ENCODE peak calls at places on chromosomes 3 and 15, in five cellular contexts. B, P, N, K and H are unnamed samples.

GRCh38 chr3:64341355-64341754 is 116.1 kb upstream of the PRICKLE2 start:
- DNase-seq in N (no peak), K (no peak), B (no peak), P (no peak), H (peak)

GRCh38 chr3:129020691-129021090 is 19.6 kb downstream of the EFCC1 start:
- DNase-seq in K (no peak), N (no peak), B (no peak), P (no peak), H (no peak)

GRCh38 chr3:100891033-100891432 is 102.2 kb downstream of the ABI3BP start:
- DNase-seq in K (no peak), N (no peak), P (no peak), B (no peak), H (no peak)

GRCh38 chr3:42908675-42909074 is 2.7 kb downstream of the ZNF662 start:
- DNase-seq in B (no peak), N (no peak), K (no peak), P (no peak), H (no peak)

GRCh38 chr3:33954956-33955355 is 156.5 kb downstream of the PDCD6IP start:
- DNase-seq in B (no peak), K (no peak), P (no peak), N (no peak), H (no peak)

GRCh38 chr15:70512772-70513362 is 250.5 kb downstream of the UACA start:
- DNase-seq in B (no peak), K (peak), P (no peak), N (no peak), H (no peak)

GRCh38 chr15:26200427-26200826 is 337.3 kb upstream of the ATP10A start:
- DNase-seq in P (no peak), N (no peak), B (no peak), K (no peak), H (no peak)

GRCh38 chr15:88535100-88535499 is 11.4 kb downstream of the DET1 start:
- DNase-seq in N (no peak), B (no peak), K (no peak), P (no peak), H (no peak)

GRCh38 chr3:67000006-67000405 is 1.9 kb downstream of the KBTBD8 start:
- DNase-seq in B (no peak), P (no peak), K (no peak), N (no peak), H (no peak)

GRCh38 chr3:31227152-31227581 is 305.6 kb upstream of the STT3B start:
- DNase-seq in K (no peak), N (no peak), B (no peak), P (no peak), H (no peak)

GRCh38 chr3:187799942-187800637 is 54.8 kb upstream of the BCL6 start:
- DNase-seq in K (no peak), N (no peak), P (no peak), B (no peak), H (no peak)

GRCh38 chr3:81695302-81695701 is 66.1 kb downstream of the GBE1 start:
- DNase-seq in P (no peak), B (no peak), K (no peak), N (no peak), H (no peak)

GRCh38 chr15:64681424-64682024 is 93.9 kb downstream of the RBPMS2 start:
- DNase-seq in B (no peak), K (peak), N (peak), P (no peak), H (no peak)

GRCh38 chr3:160401301-160402095 is 2.0 kb downstream of the SMC4 start:
- DNase-seq in K (no peak), B (no peak), N (no peak), P (no peak), H (peak)

GRCh38 chr15:70252056-70252935 is 154.6 kb upstream of the TLE3 start:
- DNase-seq in N (peak), K (no peak), P (no peak), B (no peak), H (no peak)

GRCh38 chr3:126858887-126859286 is 124.0 kb upstream of the PLXNA1 start:
- DNase-seq in K (peak), N (no peak), B (no peak), P (peak), H (no peak)

GRCh38 chr3:6785726-6786125 is 75.2 kb upstream of the GRM7 start:
- DNase-seq in K (no peak), B (no peak), N (no peak), P (no peak), H (no peak)

GRCh38 chr15:98292442-98293240 is 332.1 kb downstream of the ARRDC4 start:
- DNase-seq in K (peak), P (no peak), N (no peak), B (peak), H (no peak)

GRCh38 chr15:100771745-100772144 is 107.9 kb upstream of the ALDH1A3 start:
- DNase-seq in N (peak), B (no peak), K (no peak), P (peak), H (no peak)

GRCh38 chr15:62115847-62116246 is 49.1 kb downstream of the C2CD4A start:
- DNase-seq in P (no peak), N (no peak), K (no peak), B (no peak), H (no peak)

GRCh38 chr3:123423806-123424205 is 25.1 kb downstream of the ADCY5 start:
- DNase-seq in B (no peak), P (no peak), N (no peak), K (no peak), H (no peak)

GRCh38 chr15:82999905-83000671 is 11.4 kb downstream of the C15orf40 start:
- DNase-seq in K (peak), P (no peak), B (no peak), N (no peak), H (no peak)

GRCh38 chr15:77025941-77026411 is 31.1 kb downstream of the PSTPIP1 start:
- DNase-seq in B (no peak), N (peak), K (no peak), P (peak), H (peak)

GRCh38 chr3:41749988-41750387 is 211.9 kb downstream of the ULK4 start:
- DNase-seq in N (no peak), K (no peak), P (no peak), B (no peak), H (no peak)

GRCh38 chr3:38837358-38837757 is 21.3 kb upstream of the SCN10A start:
- DNase-seq in B (no peak), P (no peak), N (no peak), K (no peak), H (no peak)

GRCh38 chr3:107699682-107700081 is 176.9 kb downstream of the BBX start:
- DNase-seq in P (no peak), N (no peak), K (no peak), B (no peak), H (no peak)

GRCh38 chr3:54087581-54088410 is 34.6 kb upstream of the CACNA2D3 start:
- DNase-seq in N (no peak), K (no peak), P (no peak), B (no peak), H (no peak)

GRCh38 chr3:18743761-18744160 is 318.6 kb upstream of the SATB1 start:
- DNase-seq in B (no peak), K (no peak), N (no peak), P (no peak), H (no peak)

GRCh38 chr3:169965562-169965961 is 1.0 kb upstream of the SEC62 start:
- DNase-seq in N (no peak), B (no peak), P (no peak), K (no peak), H (no peak)

GRCh38 chr3:65291448-65292091 is 603.8 kb upstream of the ADAMTS9 start:
- DNase-seq in N (no peak), B (no peak), K (no peak), P (no peak), H (no peak)

GRCh38 chr3:14598143-14598569 is 53.4 kb upstream of the CCDC174 start:
- DNase-seq in P (no peak), K (peak), N (no peak), B (no peak), H (no peak)

GRCh38 chr15:52689562-52689961 is 10.4 kb upstream of the ATOSA start:
- DNase-seq in K (no peak), B (no peak), P (no peak), N (no peak), H (no peak)

GRCh38 chr15:52180196-52180835 is 10.9 kb downstream of the GNB5 start:
- DNase-seq in P (no peak), N (peak), K (no peak), B (no peak), H (no peak)

GRCh38 chr3:23344886-23345285 is 141.8 kb downstream of the UBE2E2 start:
- DNase-seq in B (no peak), K (no peak), P (no peak), N (no peak), H (no peak)

GRCh38 chr3:156433138-156433537 is 121.8 kb downstream of the SSR3 start:
- DNase-seq in P (no peak), N (no peak), K (no peak), B (no peak), H (no peak)

GRCh38 chr3:47571391-47572165 is 7.1 kb downstream of the CSPG5 start:
- DNase-seq in P (no peak), K (no peak), B (no peak), N (no peak), H (no peak)

GRCh38 chr3:126488205-126488604 is 12.5 kb upstream of the ZXDC start:
- DNase-seq in K (no peak), B (no peak), N (no peak), P (no peak), H (peak)

GRCh38 chr15:86089422-86089821 is 9.8 kb downstream of the AGBL1 start:
- DNase-seq in N (no peak), K (no peak), B (no peak), P (no peak), H (no peak)

DNA sequence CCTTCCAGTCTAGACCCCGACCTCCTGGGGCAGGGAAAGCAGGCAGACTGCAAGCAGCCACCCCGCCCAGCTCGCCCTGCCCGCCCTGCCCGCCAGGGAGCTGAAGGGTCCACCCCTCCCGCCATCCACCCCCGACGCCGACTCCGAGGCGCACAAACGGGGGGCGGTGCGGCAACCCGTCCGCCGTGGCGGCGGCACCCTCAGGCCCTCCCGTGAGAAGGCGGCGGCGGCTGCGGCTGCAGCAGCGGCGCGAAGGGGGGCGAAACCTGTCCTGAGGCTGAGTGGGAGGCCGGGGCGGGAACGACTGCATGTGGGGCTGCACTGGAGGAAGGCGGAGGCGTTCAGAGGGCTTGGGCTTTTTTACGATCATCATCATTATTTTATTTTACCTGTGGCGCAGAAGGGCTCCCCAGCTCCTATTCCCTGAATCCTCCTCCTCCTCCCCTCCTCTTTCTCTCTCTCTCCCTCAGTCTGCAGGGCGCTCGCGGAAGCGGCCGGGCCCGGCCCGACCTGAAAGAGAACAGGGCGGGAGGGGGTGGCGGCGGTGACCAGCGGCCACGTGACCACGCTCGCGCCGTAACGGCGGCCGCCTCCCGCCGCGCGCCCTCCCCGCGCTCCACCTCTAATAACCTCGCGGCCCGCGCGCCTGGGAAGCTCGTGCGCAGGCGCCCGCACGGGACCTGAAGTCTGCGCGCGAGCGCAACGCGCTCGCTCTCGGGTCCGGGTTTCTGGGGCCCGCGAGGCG is at the start of gene TBC1D5:
- DNase-seq in P (peak), K (peak), N (peak), B (peak), H (peak)
- TF ChIP-seq POLR2A in P (peak), K (peak), N (no peak), B (peak), H (no peak)

GRCh38 chr3:179565496-179565895 is 2.8 kb downstream of the ACTL6A start:
- DNase-seq in P (no peak), K (no peak), B (no peak), N (no peak), H (no peak)

GRCh38 chr3:179562467-179563297 is at the start of gene ACTL6A:
- DNase-seq in K (peak), N (peak), P (peak), B (peak), H (peak)

GRCh38 chr3:179560791-179561190 is 1.9 kb upstream of the ACTL6A start:
- DNase-seq in B (no peak), P (no peak), N (no peak), K (no peak), H (no peak)

GRCh38 chr3:179558742-179559364 is 3.9 kb upstream of the ACTL6A start:
- DNase-seq in P (no peak), B (peak), K (peak), N (peak), H (peak)

GRCh38 chr3:179563298-179563934 is 690 bp downstream of the ACTL6A start:
- DNase-seq in K (peak), B (peak), N (peak), P (peak), H (peak)
- TF ChIP-seq POLR2A in K (no peak), B (no peak), N (no peak), P (no peak), H (no peak)

DNA sequence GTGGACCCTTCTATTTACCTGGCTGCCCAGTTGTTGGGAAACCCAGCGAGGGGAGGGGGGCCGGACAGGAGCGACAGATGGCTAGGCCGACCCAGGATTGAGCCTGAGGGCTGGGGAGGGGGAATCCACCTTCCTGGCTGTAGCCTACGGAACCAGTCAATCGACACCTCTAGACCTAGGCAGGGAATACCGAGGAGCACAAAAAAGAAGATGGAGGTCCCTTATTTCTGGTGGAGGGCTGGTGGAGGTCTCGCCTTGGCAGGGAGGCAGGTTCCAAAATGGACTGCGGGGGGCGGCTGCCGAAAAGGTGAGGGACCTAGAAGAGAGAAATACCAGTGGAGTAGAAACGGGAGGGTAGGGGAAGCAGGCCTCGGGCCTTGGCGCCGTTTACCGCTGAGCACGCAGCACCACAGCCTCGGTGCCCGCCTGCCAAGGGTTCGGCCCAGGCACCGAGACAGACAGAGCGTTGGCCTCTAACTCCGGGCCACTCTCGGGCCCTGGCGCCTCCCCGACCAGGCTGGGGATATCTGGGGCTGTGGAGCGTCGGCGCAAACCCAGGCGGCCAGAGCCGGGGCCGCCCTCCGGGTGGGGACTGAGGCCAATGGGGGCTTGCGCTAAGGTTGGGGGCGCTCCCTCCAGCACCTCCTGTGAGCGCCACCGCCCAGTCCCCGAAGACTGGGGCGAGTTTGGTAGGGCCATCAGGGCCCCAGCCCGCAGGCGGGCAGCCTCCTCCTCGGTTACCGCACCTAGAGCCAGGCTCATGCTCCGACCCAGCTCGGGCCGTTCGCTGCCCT is 1.6 kb downstream of the ANKRD63 start:
- DNase-seq in K (no peak), P (no peak), N (no peak), B (no peak), H (peak)
- TF ChIP-seq POLR2A in K (no peak), P (no peak), N (no peak), B (no peak), H (no peak)

GRCh38 chr3:185788292-185788691 is 36.5 kb downstream of the IGF2BP2 start:
- DNase-seq in N (peak), K (no peak), B (no peak), P (no peak), H (no peak)
- TF ChIP-seq POLR2A in N (no peak), K (no peak), B (no peak), P (no peak), H (no peak)

GRCh38 chr3:9812870-9813483 is 2.9 kb downstream of the TTLL3 start:
- DNase-seq in N (peak), B (no peak), P (no peak), K (no peak), H (no peak)
- TF ChIP-seq POLR2A in N (no peak), B (no peak), P (no peak), K (no peak), H (no peak)